ENCODE peak calls at places on chromosomes 11 and 22, in nine cellular contexts. A is thoracic aorta, J is epithelial cell of esophagus, K is stomach, S is epithelial cell of proximal tubule, C is DND-41, W is OCI-LY7, G is left ventricle myocardium inferior, U is MM.1S. Z is an unnamed sample.

GRCh38 chr22:23218867-23219251 is 38.5 kb downstream of the BCR start:
- DNase-seq in A (no peak), J (no peak), K (peak), S (no peak), C (peak), W (peak), G (peak), U (no peak), Z (peak)

GRCh38 chr22:41001722-41002122 is 50.5 kb downstream of the RBX1 start:
- DNase-seq in A (no peak), J (peak), K (no peak), S (peak), C (no peak), W (no peak), G (no peak), U (no peak), Z (no peak)

GRCh38 chr11:112320668-112321067 is 60.0 kb upstream of the PLET1 start:
- DNase-seq in A (peak), J (peak), K (peak), S (peak), C (no peak), W (no peak), G (peak), U (no peak), Z (peak)

GRCh38 chr11:64925536-64926449 is 1.3 kb downstream of the PPP2R5B start:
- DNase-seq in A (no peak), J (no peak), K (no peak), S (no peak), C (no peak), W (no peak), G (no peak), U (no peak), Z (no peak)

GRCh38 chr22:26503758-26504157 is 8.5 kb downstream of the TFIP11 start:
- DNase-seq in A (no peak), J (no peak), K (no peak), S (no peak), C (no peak), W (no peak), G (no peak), U (peak), Z (no peak)

GRCh38 chr22:50444663-50445062 is 30.2 kb downstream of the SBF1 start:
- DNase-seq in A (no peak), J (peak), K (peak), S (peak), C (no peak), W (no peak), G (no peak), U (no peak), Z (peak)

GRCh38 chr22:44721206-44721605 is 19.2 kb downstream of the PRR5 start:
- DNase-seq in A (no peak), J (no peak), K (no peak), S (no peak), C (no peak), W (peak), G (no peak), U (no peak), Z (no peak)

GRCh38 chr11:48900131-48900800 is 83.4 kb downstream of the TRIM51G start:
- DNase-seq in A (no peak), J (no peak), K (no peak), S (no peak), C (no peak), W (no peak), G (peak), U (no peak), Z (no peak)

GRCh38 chr11:108221981-108222685 is at the start of gene NPAT:
- DNase-seq in A (no peak), J (no peak), K (peak), S (no peak), C (peak), W (peak), G (no peak), U (no peak), Z (no peak)

GRCh38 chr11:119726150-119726553 is 2.8 kb downstream of the NECTIN1 start:
- DNase-seq in A (no peak), J (no peak), K (no peak), S (no peak), C (no peak), W (peak), G (no peak), U (no peak), Z (no peak)

GRCh38 chr22:41830174-41830573 is 2.7 kb upstream of the SREBF2 start:
- DNase-seq in A (no peak), J (no peak), K (no peak), S (no peak), C (peak), W (peak), G (no peak), U (no peak), Z (no peak)

GRCh38 chr22:27113211-27114030 is 456.0 kb downstream of the MIAT start:
- DNase-seq in A (peak), J (peak), K (peak), S (peak), C (no peak), W (no peak), G (peak), U (no peak), Z (peak)

GRCh38 chr11:123083623-123084029 is 21.7 kb upstream of the HSPA8 start:
- DNase-seq in A (peak), J (peak), K (peak), S (peak), C (peak), W (no peak), G (peak), U (no peak), Z (peak)

GRCh38 chr11:72682238-72682872 is 8.1 kb upstream of the PDE2A start:
- DNase-seq in A (no peak), J (no peak), K (no peak), S (no peak), C (no peak), W (no peak), G (no peak), U (no peak), Z (no peak)

GRCh38 chr11:80024119-80024518 is 583.3 kb upstream of the TENM4 start:
- DNase-seq in A (no peak), J (peak), K (no peak), S (no peak), C (no peak), W (no peak), G (no peak), U (no peak), Z (peak)

GRCh38 chr22:37529652-37530345 is 10.6 kb upstream of the CARD10 start:
- DNase-seq in A (no peak), J (peak), K (no peak), S (no peak), C (no peak), W (no peak), G (no peak), U (no peak), Z (no peak)

GRCh38 chr22:27213766-27214581 is 556.6 kb downstream of the MIAT start:
- DNase-seq in A (peak), J (no peak), K (no peak), S (no peak), C (no peak), W (no peak), G (peak), U (no peak), Z (no peak)

GRCh38 chr11:13316528-13316961 is 39.0 kb downstream of the BMAL1 start:
- DNase-seq in A (peak), J (peak), K (no peak), S (no peak), C (no peak), W (no peak), G (no peak), U (no peak), Z (no peak)

GRCh38 chr11:11567862-11568650 is 53.7 kb downstream of the GALNT18 start:
- DNase-seq in A (no peak), J (peak), K (no peak), S (no peak), C (no peak), W (no peak), G (no peak), U (no peak), Z (no peak)

GRCh38 chr11:62233730-62234129 is 8.3 kb upstream of the SCGB1D2 start:
- DNase-seq in A (no peak), J (peak), K (no peak), S (no peak), C (no peak), W (no peak), G (no peak), U (peak), Z (no peak)
- TF ChIP-seq CTCF in A (no peak), J (no peak), K (no peak), S (peak), C (peak), W (peak), G (no peak), U (peak), Z (peak)

DNA sequence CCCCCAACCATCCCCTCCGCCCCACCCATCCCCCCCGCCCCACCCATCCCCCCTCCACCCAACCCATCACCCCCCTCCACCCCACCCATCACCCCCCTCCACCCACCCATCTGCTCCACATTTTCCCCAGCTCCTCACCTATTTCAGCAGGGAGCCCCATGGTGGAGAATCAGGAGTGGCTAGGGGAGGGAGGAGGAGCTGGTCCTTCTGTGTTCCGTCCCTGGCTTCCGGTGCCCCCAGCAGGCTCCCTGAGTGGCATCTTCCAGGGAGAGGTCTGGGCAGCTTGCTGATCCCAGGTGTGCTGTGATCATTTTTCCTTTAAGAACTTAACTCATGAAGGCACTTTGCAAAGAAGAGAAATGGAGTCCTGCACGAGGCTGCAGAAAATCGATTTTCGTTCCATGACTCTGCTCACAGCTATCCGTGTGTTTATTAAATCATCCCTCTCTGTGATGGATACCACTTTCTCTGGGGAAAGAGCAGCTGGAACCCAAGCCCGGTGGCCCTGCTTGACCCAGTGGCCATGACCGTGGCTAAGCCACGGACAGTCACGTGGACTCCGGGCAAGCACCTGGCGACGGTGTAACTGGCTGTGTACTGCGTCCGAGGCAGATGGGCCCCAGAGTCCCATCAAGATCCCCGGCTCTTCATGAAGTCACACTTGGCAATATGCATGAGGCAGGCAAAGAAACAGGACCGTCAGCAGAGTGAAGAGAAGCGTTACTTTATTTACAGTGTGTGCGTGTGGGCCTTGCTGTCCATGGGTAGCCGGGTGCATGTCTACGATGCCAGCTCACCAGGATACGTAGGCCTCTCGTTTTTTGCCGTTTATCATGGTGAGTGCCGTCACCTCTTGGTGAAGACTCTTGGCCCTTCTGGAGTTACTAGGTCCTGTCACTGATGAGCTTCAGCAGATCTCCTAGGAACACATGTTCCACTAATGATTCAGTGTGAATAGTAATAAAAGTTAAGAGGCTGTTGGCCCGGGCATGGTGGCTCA is 366.1 kb downstream of the TBC1D22A start:
- DNase-seq in A (no peak), J (no peak), K (no peak), S (no peak), C (no peak), W (no peak), G (peak), U (no peak), Z (no peak)
- H3K4me3 ChIP-seq in A (no peak), J (no peak), K (no peak), S (no peak), C (no peak), W (no peak), G (no peak), U (no peak), Z (no peak)

GRCh38 chr11:130069684-130070108 is at the start of gene APLP2:
- DNase-seq in A (peak), J (peak), K (peak), S (peak), C (peak), W (peak), G (peak), U (peak), Z (peak)

GRCh38 chr11:130070109-130070828 is 575 bp downstream of the APLP2 start:
- DNase-seq in A (no peak), J (peak), K (peak), S (no peak), C (peak), W (peak), G (peak), U (peak), Z (no peak)

GRCh38 chr11:130068546-130068985 is 1.1 kb upstream of the APLP2 start:
- DNase-seq in A (no peak), J (peak), K (no peak), S (no peak), C (no peak), W (no peak), G (no peak), U (no peak), Z (no peak)

GRCh38 chr11:130070829-130071205 is 1.1 kb downstream of the APLP2 start:
- DNase-seq in A (no peak), J (no peak), K (no peak), S (no peak), C (no peak), W (peak), G (no peak), U (peak), Z (no peak)

DNA sequence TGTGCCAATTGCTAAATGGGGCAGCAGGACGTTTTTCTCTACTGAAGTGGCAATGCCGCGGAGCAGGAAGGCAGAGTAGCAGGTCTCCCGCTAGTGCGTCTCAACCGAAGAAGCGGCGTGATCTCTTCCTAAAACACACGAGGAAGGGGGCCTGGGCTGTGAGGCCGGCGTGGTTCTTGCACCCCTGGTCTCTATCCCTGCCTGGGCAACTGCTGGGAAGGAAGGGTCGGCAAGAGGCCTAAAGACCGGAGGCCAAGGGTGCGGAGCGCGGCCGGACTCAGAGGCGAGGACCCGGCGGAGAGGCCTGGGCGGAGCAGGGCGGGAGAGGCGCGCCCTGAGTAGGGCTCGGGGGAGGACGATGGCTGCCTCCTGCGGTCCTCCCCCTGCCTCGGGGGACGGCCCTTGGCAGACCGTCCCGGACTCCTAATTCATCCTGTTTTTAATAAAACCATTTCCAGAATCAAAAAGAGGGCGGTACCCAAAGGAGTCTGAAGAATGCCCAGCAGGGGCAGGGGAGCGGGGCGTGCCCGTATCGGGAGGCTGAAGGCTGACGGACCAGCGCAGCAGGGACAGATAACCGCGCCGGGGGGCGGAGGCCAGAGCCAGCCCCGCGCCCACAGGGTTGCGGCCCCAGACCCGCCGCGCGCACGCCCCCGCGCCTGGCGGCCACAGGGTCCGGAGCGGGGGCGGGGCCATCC is 559 bp upstream of the APLP2 start:
- DNase-seq in A (peak), J (peak), K (peak), S (no peak), C (peak), W (no peak), G (peak), U (peak), Z (no peak)
- TF ChIP-seq CTCF in A (no peak), J (peak), K (no peak), S (peak), C (no peak), W (peak), G (peak), U (no peak), Z (peak)

GRCh38 chr11:115201121-115201792 is 303.0 kb downstream of the CADM1 start:
- DNase-seq in A (no peak), J (no peak), K (no peak), S (no peak), C (no peak), W (no peak), G (no peak), U (no peak), Z (peak)
- H3K4me3 ChIP-seq in A (no peak), J (no peak), K (no peak), S (no peak), C (no peak), W (no peak), G (no peak), U (no peak), Z (no peak)

GRCh38 chr11:130879836-130880235 is 36.4 kb downstream of the SNX19 start:
- DNase-seq in A (no peak), J (no peak), K (no peak), S (no peak), C (no peak), W (no peak), G (no peak), U (no peak), Z (no peak)
- TF ChIP-seq CTCF in A (no peak), J (no peak), K (no peak), S (no peak), C (no peak), W (no peak), G (no peak), U (no peak), Z (no peak)

GRCh38 chr22:49299821-49300231 is 527.8 kb downstream of the BRD1 start:
- DNase-seq in A (no peak), J (no peak), K (peak), S (no peak), C (no peak), W (no peak), G (no peak), U (no peak), Z (no peak)
- H3K4me3 ChIP-seq in A (no peak), J (no peak), K (no peak), S (no peak), C (no peak), W (no peak), G (no peak), U (no peak), Z (no peak)

GRCh38 chr11:134691985-134692384 is 279.9 kb upstream of the B3GAT1 start:
- DNase-seq in A (no peak), J (no peak), K (no peak), S (no peak), C (no peak), W (no peak), G (no peak), U (no peak), Z (no peak)
- TF ChIP-seq CTCF in A (no peak), J (no peak), K (no peak), S (no peak), C (no peak), W (no peak), G (no peak), U (no peak), Z (no peak)